ENCODE peak calls at places on chromosome 21, in seven cellular contexts. One of them, this sample, is unnamed.
A peak's percentile ranks its signal among the peaks of the same experiment; 100 is the strongest.

GRCh38 chr21:43702785-43703067 is 16.2 kb upstream of the PDXK start:
- DNase-seq in adrenal gland: no peak
- DNase-seq in A549: no peak
- DNase-seq in mucosa of descending colon: no peak
- DNase-seq in Calu3: no peak
- DNase-seq in keratinocyte: no peak
- DNase-seq in HepG2: no peak
- DNase-seq in this sample: no peak

GRCh38 chr21:43817157-43818086 is 28.0 kb downstream of the RRP1 start:
- DNase-seq in A549: no peak
- DNase-seq in mucosa of descending colon: no peak
- DNase-seq in keratinocyte: no peak
- DNase-seq in HepG2: no peak
- DNase-seq in Calu3: no peak
- DNase-seq in adrenal gland: no peak
- DNase-seq in this sample: no peak

GRCh38 chr21:41956926-41957729 is 3.3 kb upstream of the C2CD2 start:
- DNase-seq in HepG2: no peak
- DNase-seq in Calu3: no peak
- DNase-seq in mucosa of descending colon: no peak
- DNase-seq in adrenal gland: peak; percentile 61
- DNase-seq in A549: peak; percentile 55
- DNase-seq in keratinocyte: no peak
- DNase-seq in this sample: no peak

GRCh38 chr21:42227909-42228708 is 9.2 kb downstream of the ABCG1 start:
- DNase-seq in HepG2: peak; percentile 39
- DNase-seq in keratinocyte: peak; percentile 71
- DNase-seq in A549: peak; percentile 82
- DNase-seq in adrenal gland: peak; percentile 97
- DNase-seq in mucosa of descending colon: peak; percentile 93
- DNase-seq in Calu3: peak; percentile 71
- DNase-seq in this sample: peak; percentile 61

GRCh38 chr21:45365608-45366241 is 39.2 kb upstream of the COL18A1 start:
- DNase-seq in keratinocyte: no peak
- DNase-seq in HepG2: peak; percentile 92
- DNase-seq in A549: peak; percentile 73
- DNase-seq in Calu3: no peak
- DNase-seq in mucosa of descending colon: no peak
- DNase-seq in adrenal gland: no peak
- DNase-seq in this sample: no peak

GRCh38 chr21:44497641-44498243 is 42.3 kb downstream of the KRTAP10-1 start:
- DNase-seq in adrenal gland: no peak
- DNase-seq in A549: no peak
- DNase-seq in mucosa of descending colon: no peak
- DNase-seq in Calu3: no peak
- DNase-seq in HepG2: no peak
- DNase-seq in keratinocyte: no peak
- DNase-seq in this sample: no peak

GRCh38 chr21:20822559-20823133 is 175.6 kb upstream of the NCAM2 start:
- DNase-seq in adrenal gland: no peak
- DNase-seq in Calu3: no peak
- DNase-seq in keratinocyte: no peak
- DNase-seq in HepG2: no peak
- DNase-seq in A549: no peak
- DNase-seq in mucosa of descending colon: no peak
- DNase-seq in this sample: no peak

GRCh38 chr21:42962360-42963007 is 11.9 kb upstream of the PKNOX1 start:
- DNase-seq in HepG2: no peak
- DNase-seq in adrenal gland: no peak
- DNase-seq in keratinocyte: no peak
- DNase-seq in mucosa of descending colon: no peak
- DNase-seq in Calu3: no peak
- DNase-seq in A549: no peak
- DNase-seq in this sample: no peak

GRCh38 chr21:45004059-45004422 is 64.2 kb downstream of the SLX9 start:
- DNase-seq in adrenal gland: no peak
- DNase-seq in Calu3: no peak
- DNase-seq in mucosa of descending colon: no peak
- DNase-seq in A549: no peak
- DNase-seq in HepG2: no peak
- DNase-seq in keratinocyte: no peak
- DNase-seq in this sample: no peak

GRCh38 chr21:44898851-44899767 is 21.6 kb downstream of the ITGB2 start:
- DNase-seq in HepG2: no peak
- DNase-seq in adrenal gland: no peak
- DNase-seq in mucosa of descending colon: peak; percentile 43
- DNase-seq in keratinocyte: no peak
- DNase-seq in Calu3: no peak
- DNase-seq in A549: no peak
- DNase-seq in this sample: no peak

GRCh38 chr21:15729346-15729673 is 472 bp upstream of the USP25 start:
- DNase-seq in A549: no peak
- DNase-seq in mucosa of descending colon: no peak
- DNase-seq in adrenal gland: no peak
- DNase-seq in HepG2: no peak
- DNase-seq in Calu3: no peak
- DNase-seq in keratinocyte: no peak
- DNase-seq in this sample: no peak

GRCh38 chr21:42474982-42475381 is 21.0 kb downstream of the RSPH1 start:
- DNase-seq in keratinocyte: no peak
- DNase-seq in Calu3: no peak
- DNase-seq in HepG2: no peak
- DNase-seq in mucosa of descending colon: peak; percentile 11
- DNase-seq in adrenal gland: peak; percentile 15
- DNase-seq in A549: no peak
- DNase-seq in this sample: no peak

GRCh38 chr21:9755611-9756010 is 765.8 kb upstream of the TPTE start:
- DNase-seq in Calu3: no peak
- DNase-seq in adrenal gland: no peak
- DNase-seq in mucosa of descending colon: no peak
- DNase-seq in A549: no peak
- DNase-seq in keratinocyte: no peak
- DNase-seq in HepG2: no peak
- DNase-seq in this sample: no peak

GRCh38 chr21:41613421-41613998 is 105.6 kb upstream of the TMPRSS2 start:
- DNase-seq in Calu3: no peak
- DNase-seq in adrenal gland: no peak
- DNase-seq in mucosa of descending colon: no peak
- DNase-seq in keratinocyte: no peak
- DNase-seq in HepG2: no peak
- DNase-seq in A549: no peak
- DNase-seq in this sample: no peak

GRCh38 chr21:24395320-24395933 is 1211.9 kb downstream of the MRPL39 start:
- DNase-seq in HepG2: no peak
- DNase-seq in adrenal gland: no peak
- DNase-seq in mucosa of descending colon: no peak
- DNase-seq in A549: no peak
- DNase-seq in keratinocyte: no peak
- DNase-seq in Calu3: no peak
- DNase-seq in this sample: no peak

GRCh38 chr21:25887166-25887565 is 152.4 kb downstream of the GABPA start:
- DNase-seq in HepG2: no peak
- DNase-seq in A549: peak; percentile 15
- DNase-seq in Calu3: no peak
- DNase-seq in keratinocyte: no peak
- DNase-seq in adrenal gland: no peak
- DNase-seq in mucosa of descending colon: peak; percentile 50
- DNase-seq in this sample: no peak
- TF ChIP-seq CTCF in HepG2: no peak
- TF ChIP-seq CTCF in A549: no peak
- TF ChIP-seq CTCF in Calu3: no peak
- TF ChIP-seq CTCF in keratinocyte: no peak
- TF ChIP-seq CTCF in adrenal gland: no peak
- TF ChIP-seq CTCF in mucosa of descending colon: no peak
- TF ChIP-seq CTCF in this sample: peak; percentile 42

GRCh38 chr21:39390212-39390765 is 41.4 kb upstream of the HMGN1 start:
- DNase-seq in adrenal gland: no peak
- DNase-seq in HepG2: no peak
- DNase-seq in A549: no peak
- DNase-seq in Calu3: no peak
- DNase-seq in mucosa of descending colon: no peak
- DNase-seq in keratinocyte: no peak
- DNase-seq in this sample: no peak

GRCh38 chr21:39387461-39388037 is 38.7 kb upstream of the HMGN1 start:
- DNase-seq in mucosa of descending colon: peak; percentile 94
- DNase-seq in keratinocyte: no peak
- DNase-seq in HepG2: peak; percentile 83
- DNase-seq in A549: peak; percentile 88
- DNase-seq in adrenal gland: peak; percentile 95
- DNase-seq in Calu3: peak; percentile 91
- DNase-seq in this sample: peak; percentile 95

GRCh38 chr21:39386899-39387298 is 38.0 kb upstream of the HMGN1 start:
- DNase-seq in keratinocyte: no peak
- DNase-seq in adrenal gland: no peak
- DNase-seq in HepG2: no peak
- DNase-seq in Calu3: no peak
- DNase-seq in A549: no peak
- DNase-seq in mucosa of descending colon: peak; percentile 16
- DNase-seq in this sample: no peak

GRCh38 chr21:39388038-39388810 is 39.3 kb upstream of the HMGN1 start:
- DNase-seq in keratinocyte: no peak
- DNase-seq in mucosa of descending colon: peak; percentile 97
- DNase-seq in Calu3: peak; percentile 91
- DNase-seq in adrenal gland: peak; percentile 94
- DNase-seq in A549: peak; percentile 81
- DNase-seq in HepG2: peak; percentile 67
- DNase-seq in this sample: peak; percentile 97

GRCh38 chr21:39388811-39389155 is 39.9 kb upstream of the HMGN1 start:
- DNase-seq in adrenal gland: no peak
- DNase-seq in HepG2: no peak
- DNase-seq in keratinocyte: no peak
- DNase-seq in A549: no peak
- DNase-seq in Calu3: no peak
- DNase-seq in mucosa of descending colon: no peak
- DNase-seq in this sample: no peak
- TF ChIP-seq CTCF in adrenal gland: no peak
- TF ChIP-seq CTCF in HepG2: no peak
- TF ChIP-seq CTCF in keratinocyte: no peak
- TF ChIP-seq CTCF in A549: no peak
- TF ChIP-seq CTCF in Calu3: no peak
- TF ChIP-seq CTCF in mucosa of descending colon: no peak
- TF ChIP-seq CTCF in this sample: no peak

DNA sequence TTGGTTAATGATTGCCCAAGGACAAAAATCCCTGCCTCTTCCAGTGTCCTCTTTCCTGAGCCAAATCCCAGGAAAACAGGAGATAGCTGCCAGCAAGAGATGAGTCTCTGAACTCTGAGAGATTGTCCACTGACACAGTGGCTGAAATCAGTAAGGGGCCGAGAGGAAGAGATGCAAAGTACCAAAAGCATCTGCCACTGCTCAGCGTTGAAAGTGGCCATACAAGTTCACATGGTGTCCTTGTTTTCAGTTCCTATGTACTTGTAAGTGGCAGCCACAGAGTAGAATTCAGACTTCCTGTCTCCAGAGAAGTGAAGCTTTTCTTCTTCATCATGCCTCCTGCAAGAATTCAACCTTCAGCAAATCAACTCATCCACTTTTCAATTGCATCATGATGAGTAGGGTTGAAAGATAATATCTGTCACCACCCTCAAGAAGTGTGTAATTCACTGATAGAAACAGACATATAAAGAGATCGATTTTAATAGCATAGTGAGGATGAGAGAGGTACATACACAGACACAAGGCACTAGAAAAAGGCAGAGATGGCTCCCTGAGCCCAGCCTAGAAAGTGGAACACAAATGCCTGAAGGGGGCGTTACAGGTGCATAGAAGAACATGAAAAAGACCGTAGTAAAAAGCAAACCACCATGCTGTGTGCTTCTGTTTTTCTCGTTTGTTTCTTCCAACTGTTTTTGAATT is 185.8 kb downstream of the MRPL39 start:
- DNase-seq in keratinocyte: no peak
- DNase-seq in adrenal gland: peak; percentile 37
- DNase-seq in mucosa of descending colon: peak; percentile 50
- DNase-seq in A549: peak; percentile 14
- DNase-seq in Calu3: peak; percentile 13
- DNase-seq in HepG2: no peak
- DNase-seq in this sample: peak; percentile 29
- TF ChIP-seq CTCF in keratinocyte: peak; percentile 44
- TF ChIP-seq CTCF in adrenal gland: no peak
- TF ChIP-seq CTCF in mucosa of descending colon: no peak
- TF ChIP-seq CTCF in A549: no peak
- TF ChIP-seq CTCF in Calu3: no peak
- TF ChIP-seq CTCF in HepG2: no peak
- TF ChIP-seq CTCF in this sample: peak; percentile 51

GRCh38 chr21:39034590-39035536 is 148.4 kb downstream of the PSMG1 start:
- DNase-seq in keratinocyte: no peak
- DNase-seq in HepG2: no peak
- DNase-seq in Calu3: no peak
- DNase-seq in A549: no peak
- DNase-seq in mucosa of descending colon: no peak
- DNase-seq in adrenal gland: no peak
- DNase-seq in this sample: no peak

GRCh38 chr21:39033878-39034589 is 149.2 kb downstream of the PSMG1 start:
- DNase-seq in adrenal gland: no peak
- DNase-seq in HepG2: peak; percentile 98
- DNase-seq in Calu3: peak; percentile 16
- DNase-seq in mucosa of descending colon: peak; percentile 92
- DNase-seq in A549: no peak
- DNase-seq in keratinocyte: no peak
- DNase-seq in this sample: no peak

GRCh38 chr21:39040494-39041110 is 142.6 kb downstream of the PSMG1 start:
- DNase-seq in HepG2: no peak
- DNase-seq in Calu3: no peak
- DNase-seq in mucosa of descending colon: no peak
- DNase-seq in adrenal gland: no peak
- DNase-seq in keratinocyte: no peak
- DNase-seq in A549: no peak
- DNase-seq in this sample: no peak

GRCh38 chr21:39036581-39036980 is 146.7 kb downstream of the PSMG1 start:
- DNase-seq in adrenal gland: no peak
- DNase-seq in mucosa of descending colon: no peak
- DNase-seq in Calu3: no peak
- DNase-seq in HepG2: no peak
- DNase-seq in keratinocyte: no peak
- DNase-seq in A549: no peak
- DNase-seq in this sample: no peak

DNA sequence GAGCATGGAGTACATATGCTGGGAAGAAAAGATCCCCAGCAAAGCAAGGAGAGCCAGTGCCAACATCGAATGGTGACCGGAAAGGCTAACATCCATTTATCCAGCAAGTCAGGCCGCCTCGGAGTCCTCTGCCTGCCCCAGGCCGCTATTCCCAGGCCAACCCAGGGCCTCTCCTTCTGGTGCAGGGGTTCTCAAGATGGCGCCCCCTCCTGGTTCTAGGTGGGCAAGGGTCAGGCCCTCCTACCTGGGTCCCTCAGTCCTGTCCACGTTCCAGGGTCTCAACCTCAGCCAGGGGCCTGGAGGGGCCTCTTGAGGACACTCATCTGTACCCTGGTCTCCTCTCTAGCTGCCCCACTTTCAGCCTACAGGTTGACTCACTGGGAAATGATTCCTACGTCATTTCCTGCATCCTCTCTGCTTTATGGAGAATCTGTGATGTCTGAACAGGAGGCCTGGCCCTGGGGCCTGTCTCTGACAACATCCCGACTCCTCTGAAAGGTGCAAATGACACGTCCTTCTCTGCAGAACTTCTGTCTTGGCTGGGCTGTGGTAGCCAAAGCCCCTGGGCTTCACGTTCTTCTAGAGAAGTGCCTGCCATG is 145.3 kb downstream of the PSMG1 start:
- DNase-seq in A549: no peak
- DNase-seq in adrenal gland: no peak
- DNase-seq in keratinocyte: no peak
- DNase-seq in HepG2: no peak
- DNase-seq in mucosa of descending colon: no peak
- DNase-seq in Calu3: no peak
- DNase-seq in this sample: no peak
- TF ChIP-seq CTCF in A549: no peak
- TF ChIP-seq CTCF in adrenal gland: no peak
- TF ChIP-seq CTCF in keratinocyte: no peak
- TF ChIP-seq CTCF in HepG2: no peak
- TF ChIP-seq CTCF in mucosa of descending colon: no peak
- TF ChIP-seq CTCF in Calu3: no peak
- TF ChIP-seq CTCF in this sample: peak; percentile 33

This sample was measured in endothelial cell.